ENCODE peak calls at places on chromosomes 6 and 20, in nine cellular contexts. One of them, this sample, is unnamed.

GRCh38 chr20:24648481-24648880 is 179.1 kb downstream of the SYNDIG1 start:
- DNase-seq in astrocyte of the cerebellum: peak
- DNase-seq in B cell: no peak
- DNase-seq in lung: no peak
- DNase-seq in Calu3: no peak
- DNase-seq in endothelial cell: no peak
- DNase-seq in body of pancreas: no peak
- DNase-seq in Peyer's patch: peak
- DNase-seq in bronchial epithelial cell: no peak
- DNase-seq in this sample: no peak

GRCh38 chr6:169724554-169725269 is 412 bp upstream of the PHF10 start:
- DNase-seq in bronchial epithelial cell: no peak
- DNase-seq in Calu3: peak
- DNase-seq in B cell: peak
- DNase-seq in lung: peak
- DNase-seq in astrocyte of the cerebellum: no peak
- DNase-seq in body of pancreas: peak
- DNase-seq in Peyer's patch: peak
- DNase-seq in endothelial cell: peak
- DNase-seq in this sample: peak

GRCh38 chr6:79949235-79949634 is 1.9 kb upstream of the ELOVL4 start:
- DNase-seq in bronchial epithelial cell: peak
- DNase-seq in Calu3: peak
- DNase-seq in lung: no peak
- DNase-seq in astrocyte of the cerebellum: peak
- DNase-seq in B cell: peak
- DNase-seq in body of pancreas: peak
- DNase-seq in endothelial cell: peak
- DNase-seq in Peyer's patch: peak
- DNase-seq in this sample: peak

GRCh38 chr6:63923139-63923739 is 287.6 kb downstream of the PHF3 start:
- DNase-seq in Peyer's patch: no peak
- DNase-seq in endothelial cell: no peak
- DNase-seq in B cell: peak
- DNase-seq in astrocyte of the cerebellum: peak
- DNase-seq in Calu3: no peak
- DNase-seq in body of pancreas: no peak
- DNase-seq in lung: no peak
- DNase-seq in bronchial epithelial cell: peak
- DNase-seq in this sample: peak

GRCh38 chr20:50625986-50626677 is 65.2 kb downstream of the RIPOR3 start:
- DNase-seq in astrocyte of the cerebellum: no peak
- DNase-seq in body of pancreas: peak
- DNase-seq in endothelial cell: peak
- DNase-seq in B cell: no peak
- DNase-seq in Peyer's patch: peak
- DNase-seq in lung: no peak
- DNase-seq in bronchial epithelial cell: no peak
- DNase-seq in Calu3: peak
- DNase-seq in this sample: peak

GRCh38 chr6:158860279-158860865 is 41.2 kb upstream of the EZR start:
- DNase-seq in bronchial epithelial cell: no peak
- DNase-seq in lung: no peak
- DNase-seq in astrocyte of the cerebellum: no peak
- DNase-seq in B cell: no peak
- DNase-seq in Calu3: no peak
- DNase-seq in endothelial cell: no peak
- DNase-seq in body of pancreas: no peak
- DNase-seq in Peyer's patch: no peak
- DNase-seq in this sample: no peak

GRCh38 chr20:34771680-34772081 is 53.8 kb downstream of the NCOA6 start:
- DNase-seq in bronchial epithelial cell: no peak
- DNase-seq in astrocyte of the cerebellum: no peak
- DNase-seq in Peyer's patch: no peak
- DNase-seq in B cell: no peak
- DNase-seq in lung: no peak
- DNase-seq in endothelial cell: no peak
- DNase-seq in body of pancreas: no peak
- DNase-seq in Calu3: no peak
- DNase-seq in this sample: no peak

GRCh38 chr6:57257911-57258541 is 35.9 kb upstream of the RAB23 start:
- DNase-seq in body of pancreas: no peak
- DNase-seq in endothelial cell: no peak
- DNase-seq in B cell: no peak
- DNase-seq in Calu3: no peak
- DNase-seq in Peyer's patch: no peak
- DNase-seq in astrocyte of the cerebellum: peak
- DNase-seq in lung: no peak
- DNase-seq in bronchial epithelial cell: no peak
- DNase-seq in this sample: no peak

GRCh38 chr6:131164506-131164905 is 29.2 kb downstream of the AKAP7 start:
- DNase-seq in astrocyte of the cerebellum: no peak
- DNase-seq in B cell: no peak
- DNase-seq in bronchial epithelial cell: no peak
- DNase-seq in endothelial cell: no peak
- DNase-seq in Calu3: no peak
- DNase-seq in body of pancreas: no peak
- DNase-seq in lung: no peak
- DNase-seq in Peyer's patch: no peak
- DNase-seq in this sample: no peak

GRCh38 chr20:46111028-46111835 is 6.9 kb upstream of the CD40 start:
- DNase-seq in B cell: peak
- DNase-seq in astrocyte of the cerebellum: no peak
- DNase-seq in Peyer's patch: peak
- DNase-seq in endothelial cell: no peak
- DNase-seq in body of pancreas: no peak
- DNase-seq in bronchial epithelial cell: no peak
- DNase-seq in lung: peak
- DNase-seq in Calu3: no peak
- DNase-seq in this sample: peak

GRCh38 chr6:158654960-158655485 is 5.2 kb downstream of the SYTL3 start:
- DNase-seq in body of pancreas: no peak
- DNase-seq in astrocyte of the cerebellum: no peak
- DNase-seq in endothelial cell: no peak
- DNase-seq in bronchial epithelial cell: no peak
- DNase-seq in lung: peak
- DNase-seq in B cell: no peak
- DNase-seq in Calu3: no peak
- DNase-seq in Peyer's patch: peak
- DNase-seq in this sample: peak

GRCh38 chr20:39661833-39662232 is 699.7 kb downstream of the DHX35 start:
- DNase-seq in astrocyte of the cerebellum: no peak
- DNase-seq in body of pancreas: no peak
- DNase-seq in endothelial cell: no peak
- DNase-seq in bronchial epithelial cell: peak
- DNase-seq in lung: no peak
- DNase-seq in Calu3: no peak
- DNase-seq in Peyer's patch: peak
- DNase-seq in B cell: no peak
- DNase-seq in this sample: no peak

GRCh38 chr6:11366934-11367637 is 134.6 kb upstream of the NEDD9 start:
- DNase-seq in endothelial cell: no peak
- DNase-seq in body of pancreas: no peak
- DNase-seq in B cell: no peak
- DNase-seq in Peyer's patch: no peak
- DNase-seq in lung: no peak
- DNase-seq in bronchial epithelial cell: peak
- DNase-seq in Calu3: no peak
- DNase-seq in astrocyte of the cerebellum: no peak
- DNase-seq in this sample: no peak

GRCh38 chr6:5378331-5378730 is 117.0 kb downstream of the FARS2 start:
- DNase-seq in B cell: no peak
- DNase-seq in body of pancreas: no peak
- DNase-seq in astrocyte of the cerebellum: no peak
- DNase-seq in Peyer's patch: no peak
- DNase-seq in endothelial cell: no peak
- DNase-seq in lung: no peak
- DNase-seq in Calu3: no peak
- DNase-seq in bronchial epithelial cell: no peak
- DNase-seq in this sample: no peak

GRCh38 chr20:17971571-17972013 is 2.8 kb downstream of the MGME1 start:
- DNase-seq in endothelial cell: no peak
- DNase-seq in bronchial epithelial cell: no peak
- DNase-seq in astrocyte of the cerebellum: no peak
- DNase-seq in B cell: no peak
- DNase-seq in body of pancreas: no peak
- DNase-seq in Peyer's patch: peak
- DNase-seq in lung: no peak
- DNase-seq in Calu3: no peak
- DNase-seq in this sample: no peak

GRCh38 chr6:81734081-81734480 is 18.4 kb downstream of the TENT5A start:
- DNase-seq in bronchial epithelial cell: peak
- DNase-seq in B cell: no peak
- DNase-seq in lung: no peak
- DNase-seq in astrocyte of the cerebellum: no peak
- DNase-seq in body of pancreas: no peak
- DNase-seq in Calu3: no peak
- DNase-seq in Peyer's patch: no peak
- DNase-seq in endothelial cell: no peak
- DNase-seq in this sample: no peak

DNA sequence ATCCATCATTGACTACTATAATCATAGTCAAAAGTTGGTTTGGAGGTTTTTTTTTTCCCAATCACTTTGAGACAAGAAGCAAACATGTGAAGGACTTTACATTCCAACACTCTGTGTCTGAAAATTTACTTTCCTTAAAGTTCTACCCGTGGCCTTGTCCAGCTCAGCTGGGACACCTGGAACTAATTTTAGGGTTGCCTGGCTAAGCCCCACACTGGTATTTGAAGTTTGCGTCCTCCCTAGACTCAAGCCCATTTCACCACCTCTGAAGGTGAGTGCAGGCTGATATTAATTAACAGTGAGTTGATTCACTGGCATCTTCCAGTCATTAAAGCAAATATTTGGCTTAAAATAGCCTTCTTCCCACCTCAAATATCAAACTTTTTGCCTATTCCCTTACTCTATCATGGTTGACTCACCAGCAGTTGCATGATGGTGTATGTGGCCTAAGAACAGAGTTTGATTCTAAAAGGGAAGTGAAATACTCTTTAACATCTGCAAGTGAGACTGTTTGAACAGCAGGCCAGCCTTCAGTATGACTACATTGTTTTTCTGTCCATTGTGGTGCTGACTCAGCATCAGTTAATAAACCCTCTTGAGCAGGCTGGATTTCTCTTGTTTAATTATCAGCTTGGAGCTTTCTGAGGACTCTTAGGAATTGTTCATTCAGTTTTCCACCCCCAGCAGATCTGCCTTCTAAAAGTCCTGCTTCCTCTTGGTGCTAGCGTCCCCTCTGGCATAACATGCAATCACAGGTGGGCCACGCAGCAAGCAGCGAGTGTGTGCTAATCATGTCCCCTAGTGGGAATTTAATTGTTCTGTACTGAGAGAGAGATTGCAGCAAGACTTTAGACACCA is 1.8 kb upstream of the PRDM1 start:
- DNase-seq in endothelial cell: peak
- DNase-seq in Peyer's patch: peak
- DNase-seq in Calu3: no peak
- DNase-seq in bronchial epithelial cell: peak
- DNase-seq in body of pancreas: no peak
- DNase-seq in B cell: peak
- DNase-seq in lung: no peak
- DNase-seq in astrocyte of the cerebellum: peak
- DNase-seq in this sample: peak
- TF ChIP-seq CTCF in endothelial cell: peak
- TF ChIP-seq CTCF in Peyer's patch: peak
- TF ChIP-seq CTCF in Calu3: no peak
- TF ChIP-seq CTCF in bronchial epithelial cell: peak
- TF ChIP-seq CTCF in body of pancreas: no peak
- TF ChIP-seq CTCF in B cell: peak
- TF ChIP-seq CTCF in lung: no peak
- TF ChIP-seq CTCF in astrocyte of the cerebellum: peak
- TF ChIP-seq CTCF in this sample: peak

DNA sequence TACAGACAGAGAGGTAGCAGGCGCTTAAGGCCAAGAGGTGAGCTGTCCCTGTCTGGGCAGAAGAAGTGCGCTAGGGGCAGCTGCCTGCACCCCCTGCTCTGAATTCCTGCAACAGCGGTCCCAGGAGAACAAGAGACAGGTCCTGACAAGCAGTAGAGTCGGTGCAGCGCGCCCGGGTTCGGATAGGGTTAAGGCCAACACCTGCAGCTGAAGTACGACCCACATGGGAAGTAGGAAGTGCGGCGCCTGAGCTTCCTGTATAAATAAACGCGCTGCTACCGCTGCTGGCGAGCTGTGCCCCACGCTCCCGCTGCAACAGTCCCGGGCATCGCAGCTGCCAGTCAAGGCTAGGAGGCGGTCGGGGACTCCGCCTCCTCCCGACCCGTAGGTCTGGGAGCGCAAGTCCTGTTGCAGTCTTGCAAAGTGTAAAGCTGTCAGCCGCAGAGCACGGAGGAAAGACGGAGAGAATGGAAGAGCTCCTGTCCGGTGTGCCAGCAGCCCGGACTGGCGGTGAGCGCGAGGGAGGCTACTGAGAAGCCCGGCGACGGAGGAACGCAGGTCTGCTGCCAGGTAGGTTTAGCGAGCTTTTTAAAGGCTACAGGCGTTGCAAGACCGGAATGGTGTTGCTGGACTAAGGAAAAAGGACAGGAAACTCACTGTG is at the start of gene RNF144B:
- DNase-seq in bronchial epithelial cell: peak
- DNase-seq in Calu3: peak
- DNase-seq in lung: peak
- DNase-seq in endothelial cell: peak
- DNase-seq in Peyer's patch: peak
- DNase-seq in B cell: peak
- DNase-seq in astrocyte of the cerebellum: no peak
- DNase-seq in body of pancreas: peak
- DNase-seq in this sample: peak
- TF ChIP-seq CTCF in bronchial epithelial cell: no peak
- TF ChIP-seq CTCF in Calu3: no peak
- TF ChIP-seq CTCF in lung: no peak
- TF ChIP-seq CTCF in endothelial cell: no peak
- TF ChIP-seq CTCF in Peyer's patch: no peak
- TF ChIP-seq CTCF in B cell: no peak
- TF ChIP-seq CTCF in astrocyte of the cerebellum: no peak
- TF ChIP-seq CTCF in body of pancreas: no peak
- TF ChIP-seq CTCF in this sample: no peak

DNA sequence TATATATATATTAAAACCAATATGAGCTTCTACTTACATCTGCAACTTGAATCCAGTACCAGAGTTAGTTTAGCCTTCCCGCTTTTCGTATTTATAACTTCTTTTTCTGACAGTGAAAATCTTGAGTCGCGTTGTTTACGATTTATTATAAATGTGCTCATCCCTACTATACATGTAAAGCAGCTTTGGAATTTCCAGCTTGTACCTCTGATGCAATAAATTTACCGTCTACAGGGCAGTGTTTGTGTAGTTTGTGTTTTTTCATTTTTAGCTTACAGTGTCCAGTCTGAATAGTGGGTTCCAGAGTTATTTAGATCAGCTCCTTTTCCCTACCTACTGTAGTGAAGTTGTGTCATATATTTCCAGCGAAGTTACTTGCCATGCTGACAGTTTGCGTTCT is 66.3 kb downstream of the TIAM2 start:
- DNase-seq in Peyer's patch: no peak
- DNase-seq in B cell: no peak
- DNase-seq in lung: no peak
- DNase-seq in endothelial cell: no peak
- DNase-seq in astrocyte of the cerebellum: no peak
- DNase-seq in body of pancreas: no peak
- DNase-seq in Calu3: no peak
- DNase-seq in bronchial epithelial cell: no peak
- DNase-seq in this sample: no peak
- TF ChIP-seq CTCF in Peyer's patch: no peak
- TF ChIP-seq CTCF in B cell: no peak
- TF ChIP-seq CTCF in lung: no peak
- TF ChIP-seq CTCF in endothelial cell: no peak
- TF ChIP-seq CTCF in astrocyte of the cerebellum: no peak
- TF ChIP-seq CTCF in body of pancreas: no peak
- TF ChIP-seq CTCF in Calu3: no peak
- TF ChIP-seq CTCF in bronchial epithelial cell: no peak
- TF ChIP-seq CTCF in this sample: no peak

GRCh38 chr20:44448753-44449546 is 26.7 kb upstream of the TTPAL start:
- DNase-seq in endothelial cell: peak
- DNase-seq in B cell: peak
- DNase-seq in astrocyte of the cerebellum: no peak
- DNase-seq in lung: no peak
- DNase-seq in body of pancreas: no peak
- DNase-seq in bronchial epithelial cell: peak
- DNase-seq in Calu3: peak
- DNase-seq in Peyer's patch: peak
- DNase-seq in this sample: no peak
- TF ChIP-seq CTCF in endothelial cell: peak
- TF ChIP-seq CTCF in B cell: peak
- TF ChIP-seq CTCF in astrocyte of the cerebellum: no peak
- TF ChIP-seq CTCF in lung: no peak
- TF ChIP-seq CTCF in body of pancreas: no peak
- TF ChIP-seq CTCF in bronchial epithelial cell: peak
- TF ChIP-seq CTCF in Calu3: peak
- TF ChIP-seq CTCF in Peyer's patch: peak
- TF ChIP-seq CTCF in this sample: no peak